ENCODE peak calls at places on chromosomes 1 and 21, in nine cellular contexts. H is fibroblast of mammary gland, L is fibroblast of the aortic adventitia, G is fibroblast of lung, W is fibroblast of villous mesenchyme, N is cardiac fibroblast, E is glutamatergic neuron, K is choroid plexus epithelial cell, M is WTC11. Q is an unnamed sample.

GRCh38 chr1:226973898-226974543 is 33.9 kb downstream of the COQ8A start:
- DNase-seq in L (peak), K (peak), W (peak), E (no peak), M (no peak), G (peak), H (peak), N (peak), Q (no peak)

GRCh38 chr1:10722803-10723202 is 73.6 kb downstream of the CASZ1 start:
- DNase-seq in M (no peak), W (no peak), N (no peak), K (no peak), G (no peak), L (no peak), E (no peak), H (no peak), Q (no peak)

GRCh38 chr1:182387566-182387965 is 4.0 kb downstream of the GLUL start:
- DNase-seq in L (no peak), W (no peak), N (no peak), H (no peak), K (no peak), G (no peak), E (no peak), M (no peak), Q (no peak)

GRCh38 chr1:68197891-68198290 is 34.4 kb downstream of the WLS start:
- DNase-seq in L (no peak), H (peak), G (peak), M (no peak), W (no peak), E (no peak), N (no peak), K (no peak), Q (no peak)

GRCh38 chr1:26190373-26190987 is at the start of gene CATSPER4:
- DNase-seq in L (no peak), H (peak), M (peak), E (peak), G (peak), W (peak), N (peak), K (peak), Q (no peak)

GRCh38 chr1:226549937-226550670 is 1.5 kb downstream of the STUM start:
- DNase-seq in H (peak), L (no peak), K (no peak), M (peak), W (no peak), E (peak), G (no peak), N (peak), Q (no peak)

GRCh38 chr21:46229133-46229922 is 754 bp upstream of the LSS start:
- DNase-seq in W (no peak), N (no peak), H (no peak), L (no peak), M (no peak), E (peak), K (no peak), G (no peak), Q (no peak)

GRCh38 chr21:24225432-24225831 is 1381.8 kb downstream of the MRPL39 start:
- DNase-seq in K (peak), W (no peak), L (no peak), N (no peak), H (peak), E (no peak), M (no peak), G (peak), Q (no peak)

GRCh38 chr1:78834201-78834741 is 172.3 kb downstream of the ADGRL4 start:
- DNase-seq in W (no peak), L (no peak), H (peak), G (peak), M (no peak), K (no peak), E (no peak), N (no peak), Q (no peak)

GRCh38 chr1:99657213-99658030 is 11.5 kb downstream of the PALMD start:
- DNase-seq in M (no peak), K (no peak), N (peak), L (no peak), W (no peak), H (no peak), G (peak), E (no peak), Q (no peak)

GRCh38 chr1:90476994-90477393 is 240.1 kb downstream of the BARHL2 start:
- DNase-seq in E (no peak), N (no peak), H (no peak), L (no peak), W (no peak), M (no peak), G (no peak), K (no peak), Q (no peak)

GRCh38 chr1:61659061-61659460 is 65.9 kb downstream of the TM2D1 start:
- DNase-seq in H (no peak), L (no peak), N (no peak), M (no peak), E (no peak), G (no peak), K (peak), W (no peak), Q (no peak)

GRCh38 chr1:226548281-226549093 is at the start of gene STUM:
- DNase-seq in G (peak), M (peak), K (peak), E (peak), W (peak), H (no peak), N (peak), L (no peak), Q (no peak)

GRCh38 chr1:24720152-24720551 is 25.1 kb upstream of the CLIC4 start:
- DNase-seq in H (peak), M (no peak), L (peak), E (no peak), G (peak), W (peak), N (peak), K (peak), Q (peak)

GRCh38 chr1:155117610-155118009 is 10.1 kb upstream of the EFNA1 start:
- DNase-seq in G (no peak), M (no peak), L (no peak), H (no peak), W (no peak), E (no peak), K (no peak), N (no peak), Q (no peak)

GRCh38 chr1:21704055-21704660 is 35.0 kb upstream of the RAP1GAP start:
- DNase-seq in K (no peak), G (no peak), N (no peak), H (no peak), W (no peak), L (no peak), M (no peak), E (no peak), Q (no peak)

GRCh38 chr1:40806724-40807675 is 23.4 kb downstream of the KCNQ4 start:
- DNase-seq in L (peak), H (no peak), K (no peak), N (peak), E (no peak), G (no peak), W (no peak), M (peak), Q (no peak)

GRCh38 chr1:48228156-48228555 is 5.6 kb downstream of the SLC5A9 start:
- DNase-seq in L (no peak), M (peak), G (no peak), W (no peak), K (peak), E (peak), H (no peak), N (no peak), Q (no peak)

GRCh38 chr1:17875171-17875881 is 120.2 kb downstream of the ACTL8 start:
- DNase-seq in N (peak), K (peak), W (peak), H (peak), M (no peak), E (no peak), G (peak), L (peak), Q (peak)

GRCh38 chr1:46547481-46548383 is 3.7 kb downstream of the KNCN start:
- DNase-seq in E (peak), H (peak), K (peak), N (peak), L (peak), G (peak), M (no peak), W (peak), Q (peak)

GRCh38 chr1:37606481-37607263 is 10.9 kb upstream of the GNL2 start:
- DNase-seq in H (peak), W (peak), L (peak), N (peak), M (no peak), E (no peak), G (peak), K (peak), Q (peak)

GRCh38 chr1:209741198-209741597 is 14.7 kb upstream of the TRAF3IP3 start:
- DNase-seq in N (no peak), E (no peak), K (no peak), H (no peak), G (no peak), M (no peak), W (no peak), L (no peak), Q (no peak)

GRCh38 chr1:211329764-211330201 is 3.1 kb downstream of the TRAF5 start:
- DNase-seq in W (no peak), G (no peak), H (no peak), M (no peak), K (no peak), L (no peak), E (no peak), N (no peak), Q (no peak)

GRCh38 chr21:16551101-16551695 is 821.4 kb downstream of the USP25 start:
- DNase-seq in G (no peak), M (no peak), L (no peak), N (no peak), H (no peak), E (no peak), K (no peak), W (no peak), Q (no peak)

GRCh38 chr1:31769720-31770390 is 5.7 kb upstream of the ADGRB2 start:
- DNase-seq in L (no peak), N (no peak), M (no peak), G (no peak), H (no peak), K (no peak), W (no peak), E (no peak), Q (no peak)

GRCh38 chr1:202259705-202260104 is 66.1 kb downstream of the LGR6 start:
- DNase-seq in M (peak), W (no peak), K (no peak), E (no peak), H (no peak), G (no peak), L (no peak), N (no peak), Q (no peak)

GRCh38 chr1:25476186-25477097 is 45.7 kb downstream of the MACO1 start:
- DNase-seq in L (no peak), G (no peak), H (no peak), E (no peak), K (no peak), W (peak), N (no peak), M (no peak), Q (no peak)

GRCh38 chr1:7418442-7419080 is 352.5 kb upstream of the VAMP3 start:
- DNase-seq in H (no peak), K (no peak), E (no peak), W (no peak), N (no peak), M (peak), L (no peak), G (no peak), Q (no peak)

GRCh38 chr1:18972531-18972930 is 16.1 kb upstream of the IFFO2 start:
- DNase-seq in G (no peak), L (peak), N (peak), M (no peak), H (peak), W (peak), K (peak), E (no peak), Q (peak)

GRCh38 chr1:70617728-70618127 is 206.7 kb downstream of the CTH start:
- DNase-seq in K (no peak), L (no peak), E (no peak), N (no peak), W (no peak), H (no peak), M (no peak), G (no peak), Q (no peak)
- TF ChIP-seq CTCF in K (no peak), L (no peak), E (no peak), N (no peak), W (no peak), H (no peak), M (no peak), G (no peak), Q (no peak)

GRCh38 chr1:208204779-208205178 is 39.4 kb downstream of the PLXNA2 start:
- DNase-seq in K (no peak), L (peak), M (no peak), N (no peak), E (no peak), G (no peak), H (no peak), W (no peak), Q (no peak)
- TF ChIP-seq CTCF in K (peak), L (peak), M (no peak), N (no peak), E (no peak), G (no peak), H (no peak), W (no peak), Q (no peak)

GRCh38 chr1:179882253-179883039 is at the start of gene TOR1AIP1:
- DNase-seq in L (peak), E (peak), W (peak), K (peak), H (peak), G (peak), M (peak), N (peak), Q (peak)
- TF ChIP-seq CTCF in L (peak), E (peak), W (peak), K (peak), H (peak), G (peak), M (no peak), N (peak), Q (peak)

GRCh38 chr1:191419842-191420241 is 738.4 kb upstream of the RGS18 start:
- DNase-seq in E (no peak), H (no peak), K (no peak), N (no peak), W (no peak), L (no peak), G (no peak), M (no peak), Q (no peak)
- TF ChIP-seq CTCF in E (no peak), H (no peak), K (no peak), N (no peak), W (no peak), L (no peak), G (no peak), M (no peak), Q (no peak)

GRCh38 chr1:110856410-110856809 is 16.5 kb upstream of the CD53 start:
- DNase-seq in H (no peak), K (no peak), N (no peak), W (no peak), M (no peak), E (no peak), L (no peak), G (no peak), Q (no peak)
- TF ChIP-seq CTCF in H (no peak), K (no peak), N (no peak), W (no peak), M (no peak), E (no peak), L (no peak), G (no peak), Q (no peak)

DNA sequence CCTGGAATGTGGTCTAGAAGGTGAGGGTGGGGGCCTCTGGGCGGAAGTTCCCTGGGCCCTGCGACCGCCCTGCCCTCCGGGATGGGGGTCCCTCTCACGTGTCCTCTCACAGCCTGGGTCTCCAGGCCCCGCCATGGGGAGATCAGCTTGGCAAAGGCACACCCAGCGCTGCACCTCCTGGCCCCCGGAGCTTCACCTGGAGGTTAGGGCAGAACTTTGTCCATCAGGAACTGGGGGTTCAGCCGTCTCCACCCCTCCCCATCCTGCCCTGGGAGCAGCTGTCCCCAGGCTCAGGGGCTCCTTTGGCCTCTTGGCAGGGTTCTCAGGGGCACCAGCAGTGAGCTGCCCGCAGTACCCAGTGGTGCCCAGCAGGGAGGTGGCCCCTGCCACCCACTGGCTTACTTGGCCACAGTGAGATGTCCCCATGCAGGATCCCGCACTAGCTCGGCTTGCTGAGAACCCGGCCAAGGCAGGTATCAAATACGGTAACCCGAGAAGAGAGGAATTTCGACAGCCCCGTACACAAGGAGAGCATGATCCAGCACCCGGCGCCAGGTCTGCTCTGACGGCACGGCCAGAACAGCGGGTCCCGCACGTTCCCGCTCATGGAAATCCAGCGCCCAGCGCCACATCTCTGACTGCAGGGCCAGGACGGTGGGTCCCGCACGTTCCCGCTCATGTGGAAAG is 36.7 kb downstream of the RRP1 start:
- DNase-seq in H (no peak), G (peak), N (no peak), W (no peak), L (no peak), E (no peak), M (peak), K (peak), Q (no peak)
- TF ChIP-seq CTCF in H (no peak), G (no peak), N (peak), W (peak), L (peak), E (no peak), M (no peak), K (peak), Q (no peak)

GRCh38 chr21:44293551-44294231 is 6.2 kb upstream of the PFKL start:
- DNase-seq in W (no peak), L (no peak), G (no peak), K (no peak), N (no peak), E (no peak), H (no peak), M (no peak), Q (no peak)
- TF ChIP-seq CTCF in W (no peak), L (no peak), G (no peak), K (no peak), N (no peak), E (no peak), H (no peak), M (no peak), Q (no peak)

DNA sequence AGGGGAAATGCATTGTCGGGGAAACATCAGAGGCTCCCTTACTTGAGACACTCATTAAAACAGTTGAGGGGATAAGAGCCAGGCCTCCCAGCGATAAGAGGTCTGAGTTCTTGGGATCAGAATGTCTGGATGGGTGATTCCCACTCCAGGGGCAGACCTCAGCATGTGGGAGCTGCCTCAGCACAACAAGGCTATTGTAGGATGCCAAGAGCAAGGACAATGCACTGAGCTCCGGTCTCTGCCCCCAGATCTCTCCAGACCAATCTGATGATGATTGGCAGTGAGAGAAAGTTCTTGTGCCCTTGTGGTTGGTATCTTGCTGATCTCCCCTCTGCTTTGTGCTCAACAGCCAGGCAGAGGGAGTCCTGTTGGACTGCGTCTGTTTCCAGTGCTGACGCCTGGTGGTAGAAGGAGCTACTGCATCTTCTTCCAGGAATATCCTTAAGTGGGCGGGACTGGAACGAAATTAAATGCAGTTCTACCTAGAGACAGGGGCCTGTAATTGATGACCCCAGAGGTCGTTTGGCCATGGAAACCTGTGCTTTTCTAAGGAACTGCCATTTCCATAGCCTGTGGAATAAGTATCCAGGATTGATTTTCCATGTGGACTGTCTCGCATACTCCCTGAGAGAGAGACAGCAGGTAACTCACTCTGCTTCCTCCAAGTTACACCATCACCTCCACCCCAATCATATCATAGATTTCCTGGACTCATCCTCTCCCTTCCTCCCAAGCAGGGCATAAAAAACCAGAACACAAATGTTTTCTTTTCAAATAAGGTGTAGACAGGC is 6.7 kb upstream of the ACKR1 start:
- DNase-seq in N (peak), H (peak), G (peak), E (peak), K (peak), M (peak), L (peak), W (peak), Q (peak)
- TF ChIP-seq CTCF in N (peak), H (peak), G (peak), E (peak), K (peak), M (peak), L (peak), W (peak), Q (peak)

Q was measured in HFFc6.